ENCODE peak calls at places on chromosomes 1 and 21, in ten cellular contexts. S is colonic mucosa; U is esophagus muscularis mucosa; M is gastrocnemius medialis; X is brain microvascular endothelial cell; N is AG04449; E is CD8-positive, alpha-beta T cell; K is epithelial cell of esophagus; Q is fibroblast of lung; C is heart left ventricle. R is an unnamed sample.

GRCh38 chr21:46317710-46318463 is 5.8 kb downstream of the C21orf58 start:
- DNase-seq in S (peak), U (no peak), M (no peak), X (no peak), N (no peak), E (no peak), K (no peak), Q (no peak), C (peak), R (no peak)

GRCh38 chr21:45699251-45699942 is 55.9 kb downstream of the PCBP3 start:
- DNase-seq in S (no peak), U (no peak), M (no peak), X (no peak), N (no peak), E (no peak), K (no peak), Q (no peak), C (no peak), R (no peak)

GRCh38 chr21:38286739-38287426 is 30.1 kb downstream of the KCNJ15 start:
- DNase-seq in S (no peak), U (no peak), M (no peak), X (no peak), N (no peak), E (no peak), K (no peak), Q (peak), C (no peak), R (no peak)

GRCh38 chr1:92817137-92817697 is 14.6 kb upstream of the RPL5 start:
- DNase-seq in S (peak), U (no peak), M (no peak), X (no peak), N (no peak), E (no peak), K (no peak), Q (no peak), C (no peak), R (no peak)

GRCh38 chr1:39842726-39843305 is 40.5 kb downstream of the TRIT1 start:
- DNase-seq in S (no peak), U (no peak), M (no peak), X (no peak), N (no peak), E (no peak), K (no peak), Q (no peak), C (no peak), R (no peak)

GRCh38 chr1:248670003-248670402 is 14.7 kb upstream of the OR2T27 start:
- DNase-seq in S (no peak), U (no peak), M (no peak), X (no peak), N (no peak), E (no peak), K (no peak), Q (no peak), C (no peak), R (no peak)

GRCh38 chr1:112614460-112615065 is 4.4 kb downstream of the ST7L start:
- DNase-seq in S (no peak), U (no peak), M (no peak), X (peak), N (no peak), E (no peak), K (peak), Q (peak), C (no peak), R (no peak)

GRCh38 chr1:227949954-227950734 is 2.4 kb upstream of the WNT9A start:
- DNase-seq in S (peak), U (no peak), M (no peak), X (no peak), N (no peak), E (peak), K (no peak), Q (no peak), C (no peak), R (no peak)

GRCh38 chr1:156480411-156481192 is 20.0 kb downstream of the MEF2D start:
- DNase-seq in S (no peak), U (no peak), M (peak), X (no peak), N (no peak), E (peak), K (peak), Q (no peak), C (peak), R (no peak)

GRCh38 chr1:4711191-4711915 is 56.9 kb downstream of the AJAP1 start:
- DNase-seq in S (no peak), U (no peak), M (no peak), X (no peak), N (no peak), E (no peak), K (no peak), Q (no peak), C (no peak), R (no peak)

GRCh38 chr1:4713669-4714068 is 59.3 kb downstream of the AJAP1 start:
- DNase-seq in S (no peak), U (no peak), M (no peak), X (no peak), N (no peak), E (no peak), K (no peak), Q (no peak), C (no peak), R (no peak)

GRCh38 chr1:4711944-4712343 is 57.5 kb downstream of the AJAP1 start:
- DNase-seq in S (no peak), U (no peak), M (no peak), X (no peak), N (no peak), E (no peak), K (no peak), Q (no peak), C (no peak), R (no peak)

GRCh38 chr1:4710592-4711190 is 56.3 kb downstream of the AJAP1 start:
- DNase-seq in S (no peak), U (no peak), M (no peak), X (no peak), N (no peak), E (no peak), K (no peak), Q (no peak), C (no peak), R (no peak)

DNA sequence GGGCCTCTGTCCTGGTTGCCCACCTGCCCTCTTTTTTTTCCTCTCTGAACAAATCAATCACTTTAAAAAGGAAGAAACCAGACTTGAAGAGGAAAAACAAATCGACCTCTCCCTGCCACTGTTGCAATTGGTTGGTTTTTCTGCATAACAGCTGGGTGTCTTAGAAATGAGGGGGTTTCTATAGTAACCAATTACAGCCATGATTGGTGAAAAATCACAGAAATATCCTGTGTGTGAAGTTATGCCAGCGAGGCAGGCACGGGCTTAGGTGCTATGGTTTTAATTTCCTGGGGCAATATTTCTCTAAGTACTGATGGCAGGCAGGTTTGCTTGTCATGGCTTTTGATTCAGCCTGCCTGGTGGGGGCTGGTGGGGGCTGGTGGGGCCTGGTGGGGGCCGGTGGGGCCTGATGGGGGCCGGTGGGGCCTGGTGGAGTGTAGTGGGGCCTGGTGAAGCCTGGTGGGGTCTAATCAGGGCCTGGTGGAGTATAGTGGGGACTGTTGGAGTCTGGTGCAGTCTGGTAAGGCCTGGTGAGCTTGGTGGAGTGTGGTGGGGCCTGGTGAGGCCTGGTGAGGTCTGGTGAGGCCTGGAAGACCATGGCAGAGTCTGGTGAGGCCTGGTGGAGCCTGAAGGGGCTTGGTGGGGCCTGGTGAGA is 54.6 kb downstream of the AJAP1 start:
- DNase-seq in S (no peak), U (no peak), M (no peak), X (no peak), N (no peak), E (no peak), K (no peak), Q (no peak), C (no peak), R (no peak)
- TF ChIP-seq CTCF in S (no peak), U (no peak), M (no peak), X (no peak), N (no peak), E (no peak), K (no peak), Q (no peak), C (no peak), R (no peak)

DNA sequence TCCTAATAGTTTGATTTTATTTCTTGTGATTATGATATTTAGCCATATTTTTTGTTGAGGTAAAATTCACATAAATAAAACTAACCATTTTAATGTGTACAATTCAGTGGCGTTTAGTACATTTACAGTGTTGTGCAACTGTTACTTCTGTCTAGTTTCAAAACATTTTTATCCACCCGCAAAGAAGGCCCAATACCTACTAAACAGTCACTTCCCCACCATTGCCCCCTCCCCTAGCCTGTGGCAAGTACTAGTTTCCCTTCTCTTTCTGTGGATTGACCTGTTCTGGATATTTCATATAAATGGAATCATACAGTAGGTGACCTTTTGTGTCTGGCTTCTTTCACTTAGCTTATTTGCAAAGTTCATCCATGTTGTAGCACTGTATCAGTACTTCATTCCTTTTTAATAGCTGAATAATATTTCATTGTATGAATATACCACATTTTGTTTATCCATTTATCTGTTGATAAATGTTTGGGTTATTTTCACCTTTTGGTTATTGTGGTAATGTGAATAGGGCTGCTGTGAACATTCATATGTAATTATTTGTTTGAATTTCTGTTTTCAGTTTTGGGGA is 4.1 kb downstream of the FLVCR1 start:
- DNase-seq in S (no peak), U (no peak), M (no peak), X (no peak), N (no peak), E (no peak), K (no peak), Q (no peak), C (no peak), R (no peak)
- H3K4me3 ChIP-seq in S (no peak), U (no peak), M (no peak), X (no peak), N (no peak), E (no peak), K (no peak), Q (no peak), C (no peak), R (no peak)

GRCh38 chr1:107140703-107141490 is at the start of gene NTNG1:
- DNase-seq in S (peak), U (no peak), M (no peak), X (no peak), N (no peak), E (no peak), K (peak), Q (peak), C (no peak), R (no peak)
- TF ChIP-seq CTCF in S (no peak), U (no peak), M (no peak), X (no peak), N (no peak), E (no peak), K (no peak), Q (no peak), C (no peak), R (no peak)

GRCh38 chr1:8006037-8006963 is 19.8 kb downstream of the ERRFI1 start:
- DNase-seq in S (no peak), U (no peak), M (no peak), X (no peak), N (no peak), E (no peak), K (peak), Q (peak), C (no peak), R (no peak)

GRCh38 chr1:8002329-8003320 is 23.5 kb downstream of the ERRFI1 start:
- DNase-seq in S (no peak), U (no peak), M (no peak), X (no peak), N (no peak), E (no peak), K (no peak), Q (peak), C (no peak), R (no peak)

GRCh38 chr1:8004803-8005573 is 21.1 kb downstream of the ERRFI1 start:
- DNase-seq in S (peak), U (peak), M (peak), X (peak), N (peak), E (no peak), K (peak), Q (peak), C (peak), R (peak)

GRCh38 chr1:8003431-8004112 is 22.5 kb downstream of the ERRFI1 start:
- DNase-seq in S (no peak), U (no peak), M (no peak), X (no peak), N (no peak), E (no peak), K (peak), Q (no peak), C (no peak), R (no peak)

GRCh38 chr1:8004113-8004802 is 21.9 kb downstream of the ERRFI1 start:
- DNase-seq in S (no peak), U (no peak), M (peak), X (no peak), N (no peak), E (no peak), K (peak), Q (peak), C (no peak), R (no peak)
- H3K4me3 ChIP-seq in S (no peak), U (no peak), M (no peak), X (no peak), N (no peak), E (no peak), K (no peak), Q (no peak), C (no peak), R (no peak)

GRCh38 chr1:30422251-30422650 is 301.1 kb downstream of the MATN1 start:
- DNase-seq in S (no peak), U (peak), M (no peak), X (no peak), N (no peak), E (peak), K (no peak), Q (no peak), C (no peak), R (no peak)

GRCh38 chr1:30423570-30423969 is 299.8 kb downstream of the MATN1 start:
- DNase-seq in S (no peak), U (peak), M (no peak), X (no peak), N (no peak), E (peak), K (no peak), Q (no peak), C (no peak), R (no peak)

GRCh38 chr1:30425046-30425445 is 298.3 kb downstream of the MATN1 start:
- DNase-seq in S (no peak), U (peak), M (no peak), X (no peak), N (no peak), E (no peak), K (peak), Q (no peak), C (no peak), R (no peak)

GRCh38 chr1:30427545-30427944 is 295.8 kb downstream of the MATN1 start:
- DNase-seq in S (no peak), U (peak), M (no peak), X (no peak), N (no peak), E (peak), K (no peak), Q (no peak), C (no peak), R (no peak)
- TF ChIP-seq CTCF in S (no peak), U (no peak), M (no peak), X (no peak), N (no peak), E (no peak), K (no peak), Q (no peak), C (no peak), R (no peak)

GRCh38 chr1:52057876-52058275 is 1.8 kb downstream of the BTF3L4 start:
- DNase-seq in S (no peak), U (no peak), M (no peak), X (no peak), N (no peak), E (no peak), K (no peak), Q (no peak), C (no peak), R (no peak)
- H3K4me3 ChIP-seq in S (no peak), U (no peak), M (peak), X (no peak), N (no peak), E (no peak), K (peak), Q (peak), C (no peak), R (peak)

R was measured in retinal pigment epithelial cell.